ENCODE peak calls at places on chromosomes 1 and 21, in four cellular contexts. P is cardiac muscle cell; J is Peyer's patch; K is CD8-positive, alpha-beta T cell. E is an unnamed sample.

GRCh38 chr1:151773698-151774097 is 10.4 kb upstream of the MRPL9 start:
- DNase-seq in J (no peak), K (no peak), P (no peak), E (no peak)

GRCh38 chr1:184489908-184490307 is 103.1 kb downstream of the C1orf21 start:
- DNase-seq in K (no peak), P (no peak), J (no peak), E (no peak)

GRCh38 chr1:71357708-71358107 is 276.9 kb upstream of the ZRANB2 start:
- DNase-seq in K (no peak), J (no peak), P (no peak), E (no peak)

GRCh38 chr1:184890539-184890973 is 83.8 kb downstream of the NIBAN1 start:
- DNase-seq in P (peak), K (peak), J (no peak), E (no peak)

GRCh38 chr21:27225142-27225541 is 258.3 kb upstream of the ADAMTS5 start:
- DNase-seq in K (no peak), J (no peak), P (no peak), E (no peak)

GRCh38 chr1:45348020-45348419 is 7.8 kb upstream of the MUTYH start:
- DNase-seq in K (no peak), P (no peak), J (no peak), E (no peak)

GRCh38 chr1:38571726-38572125 is 287.8 kb downstream of the RRAGC start:
- DNase-seq in J (no peak), K (no peak), P (no peak), E (no peak)

GRCh38 chr1:22132517-22133235 is 10.2 kb downstream of the WNT4 start:
- DNase-seq in K (no peak), J (no peak), P (no peak), E (no peak)

GRCh38 chr1:174112489-174113162 is 46.7 kb upstream of the RABGAP1L start:
- DNase-seq in K (no peak), P (peak), J (no peak), E (no peak)

GRCh38 chr1:23574265-23574754 is 15.0 kb upstream of the ID3 start:
- DNase-seq in K (no peak), P (no peak), J (no peak), E (no peak)

GRCh38 chr1:162138599-162139397 is 69.3 kb downstream of the NOS1AP start:
- DNase-seq in J (no peak), K (no peak), P (no peak), E (no peak)

GRCh38 chr21:37562920-37563640 is 196.5 kb downstream of the DYRK1A start:
- DNase-seq in P (no peak), K (no peak), J (no peak), E (no peak)

GRCh38 chr21:37564924-37565529 is 198.5 kb downstream of the DYRK1A start:
- DNase-seq in P (no peak), J (no peak), K (no peak), E (no peak)

GRCh38 chr21:37564341-37564923 is 197.9 kb downstream of the DYRK1A start:
- DNase-seq in P (peak), J (no peak), K (peak), E (peak)

GRCh38 chr21:37561941-37562919 is 195.7 kb downstream of the DYRK1A start:
- DNase-seq in K (no peak), P (no peak), J (no peak), E (no peak)

DNA sequence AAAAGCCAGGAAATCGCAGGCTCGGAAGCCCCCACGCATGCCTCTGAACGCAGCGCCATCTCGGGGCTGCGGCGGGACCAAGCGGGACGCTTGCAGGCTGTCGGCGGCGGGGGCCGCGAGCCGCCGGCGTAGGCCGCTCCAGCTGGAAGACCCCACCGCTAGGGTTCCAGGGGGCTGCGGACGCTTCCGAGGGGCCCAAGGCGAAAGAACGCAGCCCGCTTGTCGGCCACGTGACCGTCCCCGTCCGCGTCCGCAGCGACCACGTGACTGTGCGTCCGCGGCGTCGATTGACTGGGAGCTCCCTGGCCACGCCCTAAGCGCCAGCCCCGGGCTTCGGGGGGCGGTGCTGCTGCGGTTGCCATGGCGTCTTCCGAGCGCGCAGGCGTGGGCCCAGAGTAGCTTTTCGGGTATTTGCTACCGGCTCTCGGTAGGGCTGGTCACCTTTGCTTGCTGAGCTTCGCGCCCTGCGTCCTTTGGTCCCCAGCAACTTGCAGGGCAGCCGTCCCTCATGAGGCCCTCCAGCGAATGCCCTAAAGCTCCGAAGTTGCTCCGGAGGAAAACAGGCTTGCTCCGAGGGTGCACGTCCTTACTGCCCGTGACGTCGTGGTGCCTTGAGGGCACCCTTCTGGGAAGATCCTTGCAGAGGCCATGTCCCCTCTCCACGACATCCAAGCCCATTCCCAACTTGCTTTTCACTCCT is 197.2 kb downstream of the DYRK1A start:
- DNase-seq in J (peak), K (peak), P (peak), E (peak)
- TF ChIP-seq CTCF in J (peak), K (peak), P (peak), E (no peak)

DNA sequence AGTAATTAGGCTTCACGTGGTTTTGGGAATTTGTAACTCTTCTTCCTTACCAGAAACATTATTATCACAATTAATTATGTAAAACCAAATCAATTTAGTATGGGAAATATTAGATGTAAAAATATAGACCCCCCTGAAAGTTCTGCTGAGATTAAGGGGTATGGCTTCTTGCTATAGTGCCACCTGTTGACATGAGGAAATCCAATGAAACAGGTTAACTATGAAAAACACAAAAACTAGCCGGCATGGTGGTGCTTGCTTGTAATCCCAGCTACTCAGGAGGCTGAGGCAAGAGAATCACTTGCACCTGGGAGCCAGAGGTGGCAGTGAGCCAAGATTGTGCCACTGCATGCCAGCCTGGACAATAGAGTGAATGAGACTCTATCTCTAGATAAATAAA is 49.2 kb downstream of the MAP3K21 start:
- DNase-seq in K (no peak), P (no peak), J (no peak), E (no peak)
- TF ChIP-seq CTCF in K (no peak), P (no peak), J (no peak), E (no peak)

GRCh38 chr1:154442006-154442740 is 37.0 kb downstream of the IL6R start:
- DNase-seq in P (no peak), J (no peak), K (no peak), E (no peak)
- TF ChIP-seq CTCF in P (peak), J (no peak), K (peak), E (no peak)

GRCh38 chr1:228109073-228109961 is at the start of gene MRPL55:
- DNase-seq in K (peak), J (peak), P (peak), E (peak)
- TF ChIP-seq CTCF in K (no peak), J (no peak), P (no peak), E (no peak)

GRCh38 chr1:29120367-29120766 is 3.3 kb downstream of the TMEM200B start:
- DNase-seq in J (no peak), K (no peak), P (no peak), E (no peak)

GRCh38 chr1:29121951-29122661 is 1.6 kb downstream of the TMEM200B start:
- DNase-seq in K (no peak), J (peak), P (peak), E (no peak)

GRCh38 chr1:29122662-29122986 is 1.1 kb downstream of the TMEM200B start:
- DNase-seq in J (peak), P (peak), K (no peak), E (no peak)

GRCh38 chr1:29120955-29121485 is 2.7 kb downstream of the TMEM200B start:
- DNase-seq in J (peak), K (peak), P (peak), E (no peak)

GRCh38 chr1:29121516-29121937 is 2.2 kb downstream of the TMEM200B start:
- DNase-seq in P (peak), K (no peak), J (no peak), E (no peak)
- TF ChIP-seq CTCF in P (no peak), K (peak), J (no peak), E (no peak)

GRCh38 chr1:225378880-225379279 is 49.0 kb downstream of the LBR start:
- DNase-seq in P (peak), K (no peak), J (no peak), E (no peak)
- TF ChIP-seq CTCF in P (no peak), K (no peak), J (no peak), E (no peak)

DNA sequence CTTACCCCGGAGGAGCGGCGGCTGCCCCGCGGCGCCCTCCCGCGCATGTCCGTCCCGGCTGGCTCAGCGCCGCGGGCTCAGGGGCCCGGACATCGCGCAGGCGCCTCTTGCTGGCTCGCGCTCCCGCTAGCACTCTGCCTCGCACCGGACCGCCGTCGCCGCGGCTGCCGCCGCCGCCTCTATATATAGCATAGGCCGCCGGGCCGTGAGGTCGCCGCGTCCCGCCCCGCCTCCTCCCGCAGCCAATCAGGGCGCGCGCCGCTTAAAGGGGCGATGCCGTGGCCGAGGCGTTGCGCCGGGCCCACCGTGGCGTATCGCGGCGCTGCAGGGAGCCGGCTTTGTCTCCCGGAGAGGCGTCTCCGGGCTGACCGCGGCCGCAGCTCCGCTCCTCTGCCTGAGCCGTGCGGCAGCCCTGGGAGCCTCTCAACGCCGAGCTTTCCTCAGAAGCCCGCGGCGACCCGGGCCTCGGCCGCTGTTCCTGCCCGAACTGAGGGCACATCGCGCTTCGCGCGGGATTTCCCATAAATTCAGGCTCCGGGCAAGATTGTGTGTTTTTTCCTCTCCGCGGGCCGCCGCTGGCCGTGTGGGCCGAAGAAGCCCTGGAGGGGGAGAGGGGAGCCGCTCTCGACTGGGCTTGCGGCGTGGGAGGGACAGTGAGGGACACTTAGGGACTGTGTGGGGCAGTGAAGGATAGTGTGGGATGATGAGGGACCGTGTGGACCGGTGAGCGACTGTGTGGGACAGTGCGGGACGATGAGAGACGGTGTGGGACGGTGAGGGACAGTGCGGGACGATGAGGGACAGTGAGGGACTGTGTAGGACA is at the start of gene ERRFI1:
- DNase-seq in P (peak), J (peak), K (peak), E (peak)
- TF ChIP-seq CTCF in P (no peak), J (no peak), K (no peak), E (no peak)

E was measured in omental fat pad.